ENCODE peak calls at places on chromosome 13, in nine cellular contexts. I, O, G, U, L, W, F, D and N are unnamed samples.

GRCh38 chr13:99614465-99614885 is 113.2 kb downstream of the TM9SF2 start:
- DNase-seq in I (no peak), O (no peak), G (no peak), U (peak; percentile 77), L (no peak), W (no peak), F (no peak), D (peak; percentile 87), N (no peak)

GRCh38 chr13:29161653-29162052 is 341.5 kb downstream of the MTUS2 start:
- DNase-seq in I (no peak), O (no peak), G (no peak), U (no peak), L (no peak), W (no peak), F (no peak), D (no peak), N (no peak)

GRCh38 chr13:23928985-23929384 is 31.7 kb upstream of the C1QTNF9B start:
- DNase-seq in I (peak; percentile 80), O (peak; percentile 64), G (peak; percentile 49), U (peak; percentile 10), L (no peak), W (peak; percentile 13), F (no peak), D (no peak), N (peak; percentile 59)

GRCh38 chr13:22836475-22836874 is 344.3 kb upstream of the SGCG start:
- DNase-seq in I (no peak), O (no peak), G (no peak), U (no peak), L (no peak), W (no peak), F (no peak), D (no peak), N (no peak)

GRCh38 chr13:65236841-65237418 is 1993.2 kb downstream of the PCDH9 start:
- DNase-seq in I (no peak), O (no peak), G (no peak), U (peak; percentile 14), L (no peak), W (no peak), F (no peak), D (no peak), N (no peak)

GRCh38 chr13:80906860-80907259 is 565.9 kb upstream of the SPRY2 start:
- DNase-seq in I (no peak), O (no peak), G (no peak), U (no peak), L (no peak), W (no peak), F (no peak), D (no peak), N (no peak)

GRCh38 chr13:33479066-33479465 is 193.5 kb upstream of the STARD13 start:
- DNase-seq in I (no peak), O (no peak), G (no peak), U (no peak), L (no peak), W (no peak), F (no peak), D (no peak), N (no peak)

GRCh38 chr13:22047082-22047784 is 376.4 kb downstream of the FGF9 start:
- DNase-seq in I (no peak), O (no peak), G (no peak), U (no peak), L (no peak), W (no peak), F (no peak), D (no peak), N (peak; percentile 19)

GRCh38 chr13:110706570-110707378 is 858 bp upstream of the CARS2 start:
- DNase-seq in I (no peak), O (no peak), G (no peak), U (peak; percentile 37), L (no peak), W (no peak), F (peak; percentile 24), D (peak; percentile 67), N (no peak)

GRCh38 chr13:39284801-39285388 is 246.6 kb downstream of the NHLRC3 start:
- DNase-seq in I (no peak), O (no peak), G (no peak), U (peak; percentile 50), L (no peak), W (no peak), F (no peak), D (no peak), N (no peak)

GRCh38 chr13:71218960-71219359 is 648.0 kb downstream of the DACH1 start:
- DNase-seq in I (peak; percentile 48), O (no peak), G (no peak), U (peak; percentile 48), L (peak; percentile 74), W (no peak), F (no peak), D (no peak), N (no peak)

GRCh38 chr13:51019026-51019425 is 92.0 kb downstream of the C13orf42 start:
- DNase-seq in I (no peak), O (no peak), G (no peak), U (no peak), L (no peak), W (no peak), F (no peak), D (no peak), N (no peak)

GRCh38 chr13:22801402-22802003 is 379.3 kb upstream of the SGCG start:
- DNase-seq in I (no peak), O (no peak), G (no peak), U (peak; percentile 50), L (peak; percentile 49), W (no peak), F (no peak), D (no peak), N (no peak)

GRCh38 chr13:34970961-34971360 is 28.9 kb downstream of the NBEA start:
- DNase-seq in I (no peak), O (no peak), G (no peak), U (no peak), L (no peak), W (no peak), F (no peak), D (no peak), N (no peak)

GRCh38 chr13:60448907-60449510 is 52.0 kb downstream of the TDRD3 start:
- DNase-seq in I (peak; percentile 52), O (peak; percentile 13), G (peak; percentile 32), U (peak; percentile 55), L (peak; percentile 56), W (peak; percentile 29), F (no peak), D (no peak), N (peak; percentile 14)

GRCh38 chr13:78759704-78760103 is 100.7 kb upstream of the OBI1 start:
- DNase-seq in I (no peak), O (no peak), G (no peak), U (peak; percentile 34), L (no peak), W (no peak), F (no peak), D (no peak), N (no peak)

GRCh38 chr13:78758549-78758948 is 99.6 kb upstream of the OBI1 start:
- DNase-seq in I (no peak), O (no peak), G (no peak), U (peak; percentile 17), L (no peak), W (no peak), F (no peak), D (no peak), N (no peak)

GRCh38 chr13:78764665-78765064 is 105.7 kb upstream of the OBI1 start:
- DNase-seq in I (no peak), O (no peak), G (no peak), U (peak; percentile 32), L (no peak), W (no peak), F (no peak), D (no peak), N (no peak)

GRCh38 chr13:78762825-78763224 is 103.9 kb upstream of the OBI1 start:
- DNase-seq in I (no peak), O (no peak), G (no peak), U (no peak), L (no peak), W (no peak), F (no peak), D (no peak), N (no peak)
- H3K4me3 ChIP-seq in I (no peak overlapping the region), O (no peak overlapping the region), G (no peak overlapping the region), U (no peak overlapping the region), L (no peak overlapping the region), W (no peak overlapping the region), F (no peak overlapping the region), D (no peak overlapping the region), N (no peak overlapping the region)

DNA sequence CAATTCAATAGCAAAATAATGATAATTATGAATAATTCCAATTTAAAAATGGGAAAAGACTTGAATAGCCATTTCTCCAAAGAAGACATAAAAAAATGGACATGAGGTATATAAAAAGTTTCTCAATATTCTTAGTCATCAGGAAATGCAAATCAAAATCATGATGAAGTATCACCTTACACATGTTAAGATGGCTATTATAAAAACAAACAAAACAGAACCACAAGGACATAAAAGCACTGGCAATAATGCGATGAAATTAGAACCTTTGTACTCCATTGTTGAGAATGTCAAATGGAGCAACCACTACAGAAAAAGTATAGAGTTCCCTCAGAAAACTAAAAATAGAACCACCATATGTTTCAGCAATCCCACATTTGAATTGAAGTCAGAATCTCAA is 1186.1 kb downstream of the SLITRK5 start:
- DNase-seq in I (no peak), O (no peak), G (no peak), U (no peak), L (no peak), W (no peak), F (no peak), D (no peak), N (no peak)
- H3K4me3 ChIP-seq in I (no peak overlapping the region), O (no peak overlapping the region), G (no peak overlapping the region), U (no peak overlapping the region), L (no peak overlapping the region), W (no peak overlapping the region), F (no peak overlapping the region), D (no peak overlapping the region), N (no peak overlapping the region)

DNA sequence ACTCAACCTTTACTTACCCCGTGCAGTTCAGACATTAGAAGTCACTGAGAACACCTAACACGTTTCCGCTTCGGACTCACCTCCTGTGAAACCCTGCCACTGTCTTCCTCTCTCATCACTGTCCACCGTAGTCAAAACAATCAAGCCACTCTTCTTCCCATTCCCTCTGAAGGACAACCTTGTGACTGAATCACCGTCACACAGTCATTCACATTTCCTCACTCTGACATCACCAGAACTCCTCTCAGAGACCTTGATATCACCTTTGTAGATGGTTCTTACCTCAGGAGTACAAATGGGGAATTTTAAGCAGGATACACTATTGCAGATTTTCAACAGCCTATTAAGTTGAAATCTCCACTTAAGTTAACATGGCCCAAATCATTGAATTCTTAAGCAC is 1.3 kb upstream of the KBTBD6 start:
- DNase-seq in I (no peak), O (no peak), G (no peak), U (no peak), L (no peak), W (no peak), F (no peak), D (no peak), N (no peak)
- H3K4me3 ChIP-seq in I (peak overlapping the region; percentile 85), O (no peak overlapping the region), G (no peak overlapping the region), U (no peak overlapping the region), L (no peak overlapping the region), W (no peak overlapping the region), F (no peak overlapping the region), D (no peak overlapping the region), N (no peak overlapping the region)

DNA sequence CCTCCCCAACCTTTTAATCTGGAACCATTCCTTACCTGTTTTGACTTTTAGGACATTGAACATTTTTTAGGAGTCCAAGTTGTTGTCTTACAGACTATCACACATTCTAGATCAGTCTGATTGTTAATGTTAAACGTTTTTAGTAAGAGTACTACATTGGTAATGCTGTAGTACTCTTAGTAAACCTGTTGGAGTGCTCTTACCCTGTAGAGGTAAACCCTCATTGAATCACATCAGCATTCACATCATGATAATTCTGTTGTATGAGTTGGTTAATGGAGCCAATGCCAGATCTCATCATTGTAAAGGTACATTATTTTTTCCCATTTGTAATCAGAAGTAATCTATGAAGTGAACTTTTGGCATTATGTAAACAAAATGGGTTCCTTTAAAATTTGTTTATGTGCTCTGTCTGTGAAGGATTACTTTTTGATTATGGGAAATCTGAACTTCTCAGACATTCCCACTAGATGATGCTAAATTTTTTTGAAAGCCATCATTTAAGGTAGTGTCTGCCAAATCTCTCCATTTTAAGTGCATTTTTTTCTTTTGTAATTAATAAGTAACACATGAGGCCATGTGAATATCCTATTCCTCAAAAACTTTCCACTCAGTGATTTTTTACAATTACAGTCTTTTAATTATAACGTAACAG is 55.2 kb downstream of the VWA8 start:
- DNase-seq in I (peak; percentile 54), O (no peak), G (no peak), U (peak; percentile 60), L (peak; percentile 72), W (no peak), F (no peak), D (no peak), N (peak; percentile 16)
- H3K4me3 ChIP-seq in I (no peak overlapping the region), O (no peak overlapping the region), G (no peak overlapping the region), U (no peak overlapping the region), L (no peak overlapping the region), W (no peak overlapping the region), F (no peak overlapping the region), D (no peak overlapping the region), N (no peak overlapping the region)